ENCODE peak calls at places on chromosome 17, in seven cellular contexts. D, E, M, K, S, T and Q are unnamed samples.

GRCh38 chr17:44775838-44776621 is 17.2 kb downstream of the ADAM11 start:
- DNase-seq in T (peak; percentile 87), K (no peak), D (no peak), S (peak; percentile 99), M (no peak), E (peak; percentile 80), Q (no peak)

GRCh38 chr17:14014647-14015046 is 54.7 kb upstream of the COX10 start:
- DNase-seq in T (no peak), E (no peak), S (no peak), D (no peak), K (peak; percentile 54), M (no peak), Q (no peak)

GRCh38 chr17:2233441-2233947 is 70.1 kb downstream of the SMG6 start:
- DNase-seq in E (peak; percentile 66), D (no peak), K (peak; percentile 55), M (no peak), S (no peak), T (no peak), Q (no peak)

GRCh38 chr17:3697157-3697515 is 1.2 kb upstream of the P2RX5 start:
- DNase-seq in K (no peak), D (no peak), E (no peak), M (no peak), T (no peak), S (no peak), Q (no peak)

GRCh38 chr17:76707985-76708807 is 2.6 kb downstream of the MXRA7 start:
- DNase-seq in S (peak; percentile 69), D (no peak), M (no peak), K (no peak), T (no peak), E (no peak), Q (no peak)

GRCh38 chr17:36089888-36090836 is at the start of gene CCL3:
- DNase-seq in S (no peak), K (no peak), E (no peak), T (no peak), D (no peak), M (peak; percentile 95), Q (no peak)

GRCh38 chr17:77286641-77287431 is 146.1 kb downstream of the SEC14L1 start:
- DNase-seq in M (no peak), K (peak; percentile 98), E (no peak), S (no peak), D (no peak), T (peak; percentile 85), Q (no peak)

GRCh38 chr17:83057793-83058477 is 21.5 kb upstream of the METRNL start:
- DNase-seq in S (no peak), T (no peak), K (no peak), E (no peak), M (no peak), D (no peak), Q (no peak)

GRCh38 chr17:15920758-15921239 is 24.1 kb upstream of the ADORA2B start:
- DNase-seq in M (no peak), T (no peak), S (no peak), E (peak; percentile 92), D (no peak), K (no peak), Q (no peak)

GRCh38 chr17:73119631-73120030 is 27.1 kb upstream of the SLC39A11 start:
- DNase-seq in K (no peak), T (no peak), S (no peak), M (no peak), E (no peak), D (no peak), Q (no peak)

GRCh38 chr17:10309003-10309974 is 63.5 kb downstream of the MYH13 start:
- DNase-seq in S (no peak), K (no peak), M (no peak), T (no peak), D (no peak), E (no peak), Q (no peak)

GRCh38 chr17:10304758-10305300 is 68.0 kb downstream of the MYH13 start:
- DNase-seq in D (no peak), M (no peak), E (no peak), S (no peak), T (no peak), K (no peak), Q (peak; percentile 72)

GRCh38 chr17:10311131-10311530 is 61.7 kb downstream of the MYH13 start:
- DNase-seq in K (no peak), E (no peak), D (no peak), M (no peak), S (no peak), T (no peak), Q (no peak)

DNA sequence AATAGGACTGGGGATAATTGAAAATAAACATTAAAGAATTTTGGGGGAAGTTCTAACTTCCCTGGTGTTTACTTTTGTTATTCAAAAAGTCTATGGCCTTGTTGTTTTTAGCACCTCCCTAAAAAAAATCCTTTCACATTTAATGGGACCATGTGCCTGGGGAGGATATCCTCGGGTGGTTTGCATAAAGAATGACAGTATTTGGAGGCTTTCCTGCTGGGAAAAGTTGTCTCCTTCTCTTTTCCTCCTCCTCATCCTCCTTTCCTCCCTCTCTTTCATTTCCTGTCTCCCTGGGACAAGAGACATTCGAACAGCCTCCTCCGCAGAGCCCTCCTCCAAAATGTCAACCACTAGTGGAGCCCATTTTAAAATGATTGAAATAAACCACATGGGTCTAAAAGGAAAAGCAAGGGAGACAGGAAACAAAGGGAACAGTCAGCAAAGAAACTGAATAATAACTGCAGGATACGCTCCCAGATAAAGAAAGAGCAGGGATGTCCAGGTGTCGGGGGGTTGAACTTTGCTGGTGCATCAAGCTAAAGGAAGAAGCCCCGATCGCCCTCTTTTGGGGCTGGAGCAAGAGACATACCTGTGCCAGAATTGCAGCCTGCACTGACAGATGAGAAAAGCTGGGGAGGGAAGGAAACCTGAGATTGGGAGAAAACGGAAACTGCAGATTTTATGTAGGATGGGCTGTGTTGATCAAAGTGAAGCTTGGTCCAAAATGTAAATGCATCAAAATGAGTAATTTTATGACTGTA is 67.3 kb downstream of the MYH13 start:
- DNase-seq in T (no peak), K (no peak), M (no peak), D (no peak), S (no peak), E (no peak), Q (peak; percentile 15)
- TF ChIP-seq CTCF in T (no peak), K (no peak), M (no peak), D (no peak), S (no peak), E (no peak), Q (no peak)

DNA sequence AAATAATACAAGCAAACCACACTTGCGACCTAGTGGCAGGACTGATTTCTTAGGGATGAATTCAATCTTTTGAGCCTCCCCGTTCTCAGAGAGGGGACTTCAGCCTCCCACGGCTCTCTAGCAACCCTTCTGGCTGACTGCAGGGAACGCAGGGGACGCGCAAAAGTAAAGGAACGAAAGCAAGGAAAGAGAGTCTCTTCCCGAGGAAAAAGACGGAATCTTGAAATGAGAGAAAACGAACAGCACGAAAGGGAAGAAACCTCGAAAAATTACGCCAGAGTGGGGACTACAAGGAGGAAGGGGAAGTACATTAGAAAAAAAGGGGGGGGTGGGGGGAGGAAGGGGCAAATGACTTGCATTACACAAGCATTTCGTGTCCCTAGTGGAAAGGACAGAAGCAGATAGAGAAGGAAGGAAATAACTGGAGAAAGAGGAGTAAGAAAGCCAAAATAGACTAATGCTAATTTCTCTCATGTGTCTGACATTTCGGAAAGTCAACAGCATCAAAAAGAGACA is 1.2 kb downstream of the GRB2 start:
- DNase-seq in T (no peak), S (peak; percentile 84), E (no peak), M (peak; percentile 73), K (peak; percentile 54), D (peak; percentile 39), Q (no peak)
- TF ChIP-seq CTCF in T (peak; percentile 68), S (peak; percentile 98), E (peak; percentile 98), M (peak; percentile 83), K (peak; percentile 96), D (peak; percentile 45), Q (peak; percentile 84)

DNA sequence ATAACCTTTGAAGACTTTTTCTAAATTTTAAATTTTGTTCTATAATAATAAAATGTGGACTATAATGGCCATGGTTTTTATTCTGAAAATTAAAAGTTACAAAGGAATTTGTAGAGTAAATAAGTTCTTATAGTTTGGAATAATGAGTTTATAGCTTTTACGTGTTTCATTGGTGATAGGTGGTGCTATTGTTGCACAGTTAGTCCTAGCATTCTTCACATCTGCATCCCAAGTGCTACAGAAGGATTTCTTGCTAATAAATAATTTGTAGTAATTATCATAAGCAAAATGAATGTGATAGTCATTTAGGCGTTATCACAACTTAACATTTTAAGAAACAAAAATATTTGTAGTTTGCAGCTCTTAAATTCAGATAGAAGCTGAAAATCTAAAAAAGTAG is 67.9 kb downstream of the BCAS3 start:
- DNase-seq in K (no peak), M (no peak), T (no peak), S (no peak), E (no peak), D (no peak), Q (no peak)
- TF ChIP-seq CTCF in K (peak; percentile 14), M (no peak), T (no peak), S (no peak), E (no peak), D (no peak), Q (peak; percentile 32)

DNA sequence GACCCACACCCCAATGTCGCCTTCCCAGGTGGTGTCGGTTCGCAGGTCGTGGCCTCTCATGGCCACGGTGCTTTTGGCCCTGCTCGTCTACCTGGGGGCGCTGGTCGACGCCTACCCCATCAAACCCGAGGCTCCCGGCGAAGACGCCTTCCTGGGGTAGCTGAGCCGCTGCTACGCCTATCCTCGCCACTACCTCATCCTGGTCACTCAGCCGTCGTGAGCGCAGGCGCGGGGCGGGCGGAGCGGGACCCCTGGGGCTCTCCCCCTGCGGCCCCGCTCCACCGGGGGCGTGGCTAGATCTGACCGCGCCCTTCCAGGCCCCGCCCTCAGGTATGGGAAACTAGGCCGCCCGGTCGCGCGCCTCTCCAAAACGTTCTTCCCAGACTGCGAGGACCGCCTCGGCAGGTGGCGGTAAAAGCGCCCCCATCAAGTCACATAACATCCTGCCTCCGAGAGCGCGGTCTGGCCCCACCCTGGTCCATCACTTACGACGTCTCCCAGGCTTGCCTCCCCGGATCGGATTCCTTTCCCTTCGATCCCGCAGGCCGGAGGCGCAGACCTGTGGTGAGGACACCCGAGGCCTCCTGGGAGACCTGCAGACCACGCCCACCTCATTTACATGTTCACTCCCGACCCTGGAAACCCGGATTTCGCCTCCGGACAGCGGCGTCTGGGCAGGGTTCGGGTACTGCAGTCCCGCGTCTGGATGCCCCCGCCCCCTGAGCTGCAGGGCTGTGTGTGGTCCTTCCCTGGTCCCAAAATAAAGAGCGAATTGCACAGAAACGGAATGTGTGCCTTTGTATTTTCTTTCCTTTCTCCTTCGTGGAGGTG is 91.5 kb upstream of the TMEM97 start:
- DNase-seq in K (peak; percentile 19), D (peak; percentile 56), S (peak; percentile 84), E (no peak), T (peak; percentile 87), M (peak; percentile 28), Q (no peak)
- TF ChIP-seq CTCF in K (no peak), D (no peak), S (no peak), E (no peak), T (no peak), M (no peak), Q (no peak)